ENCODE peak calls at places on chromosomes 16 and 17, in ten cellular contexts. One of them, this sample, is unnamed.

GRCh38 chr16:88796278-88796677 is 7.3 kb upstream of the CDT1 start:
- DNase-seq in mesendoderm: no peak
- DNase-seq in A549: no peak
- DNase-seq in endodermal cell: no peak
- DNase-seq in GM23248: no peak
- DNase-seq in sigmoid colon: no peak
- DNase-seq in fibroblast of lung: no peak
- DNase-seq in CD8-positive, alpha-beta memory T cell: no peak
- DNase-seq in adrenal gland: no peak
- DNase-seq in IMR-90: no peak
- DNase-seq in this sample: no peak

GRCh38 chr17:80477647-80478478 is 1.5 kb upstream of the NPTX1 start:
- DNase-seq in mesendoderm: peak
- DNase-seq in A549: peak
- DNase-seq in endodermal cell: peak
- DNase-seq in GM23248: peak
- DNase-seq in sigmoid colon: peak
- DNase-seq in fibroblast of lung: peak
- DNase-seq in CD8-positive, alpha-beta memory T cell: no peak
- DNase-seq in adrenal gland: peak
- DNase-seq in IMR-90: peak
- DNase-seq in this sample: no peak

GRCh38 chr16:12236491-12237030 is 260.0 kb downstream of the SNX29 start:
- DNase-seq in mesendoderm: peak
- DNase-seq in A549: no peak
- DNase-seq in endodermal cell: no peak
- DNase-seq in GM23248: peak
- DNase-seq in sigmoid colon: no peak
- DNase-seq in fibroblast of lung: no peak
- DNase-seq in CD8-positive, alpha-beta memory T cell: no peak
- DNase-seq in adrenal gland: no peak
- DNase-seq in IMR-90: peak
- DNase-seq in this sample: no peak

GRCh38 chr16:80570106-80570478 is 29.3 kb downstream of the DYNLRB2 start:
- DNase-seq in mesendoderm: no peak
- DNase-seq in A549: no peak
- DNase-seq in endodermal cell: no peak
- DNase-seq in GM23248: no peak
- DNase-seq in sigmoid colon: no peak
- DNase-seq in fibroblast of lung: peak
- DNase-seq in CD8-positive, alpha-beta memory T cell: no peak
- DNase-seq in adrenal gland: no peak
- DNase-seq in IMR-90: peak
- DNase-seq in this sample: no peak

GRCh38 chr16:88437367-88437964 is 15.6 kb upstream of the ZFPM1 start:
- DNase-seq in mesendoderm: peak
- DNase-seq in A549: peak
- DNase-seq in endodermal cell: peak
- DNase-seq in GM23248: peak
- DNase-seq in sigmoid colon: no peak
- DNase-seq in fibroblast of lung: peak
- DNase-seq in CD8-positive, alpha-beta memory T cell: peak
- DNase-seq in adrenal gland: peak
- DNase-seq in IMR-90: peak
- DNase-seq in this sample: peak

GRCh38 chr16:8975039-8975438 is 11.3 kb upstream of the USP7 start:
- DNase-seq in mesendoderm: no peak
- DNase-seq in A549: no peak
- DNase-seq in endodermal cell: no peak
- DNase-seq in GM23248: no peak
- DNase-seq in sigmoid colon: no peak
- DNase-seq in fibroblast of lung: no peak
- DNase-seq in CD8-positive, alpha-beta memory T cell: no peak
- DNase-seq in adrenal gland: no peak
- DNase-seq in IMR-90: no peak
- DNase-seq in this sample: no peak

GRCh38 chr17:37187262-37187661 is 188.5 kb upstream of the C17orf78 start:
- DNase-seq in mesendoderm: no peak
- DNase-seq in A549: no peak
- DNase-seq in endodermal cell: no peak
- DNase-seq in GM23248: no peak
- DNase-seq in sigmoid colon: no peak
- DNase-seq in fibroblast of lung: no peak
- DNase-seq in CD8-positive, alpha-beta memory T cell: no peak
- DNase-seq in adrenal gland: no peak
- DNase-seq in IMR-90: peak
- DNase-seq in this sample: no peak

GRCh38 chr16:585351-585750 is 4.5 kb upstream of the RAB40C start:
- DNase-seq in mesendoderm: peak
- DNase-seq in A549: no peak
- DNase-seq in endodermal cell: peak
- DNase-seq in GM23248: no peak
- DNase-seq in sigmoid colon: no peak
- DNase-seq in fibroblast of lung: no peak
- DNase-seq in CD8-positive, alpha-beta memory T cell: no peak
- DNase-seq in adrenal gland: peak
- DNase-seq in IMR-90: no peak
- DNase-seq in this sample: no peak

GRCh38 chr16:50601341-50601740 is 53.1 kb downstream of the NKD1 start:
- DNase-seq in mesendoderm: no peak
- DNase-seq in A549: no peak
- DNase-seq in endodermal cell: no peak
- DNase-seq in GM23248: no peak
- DNase-seq in sigmoid colon: no peak
- DNase-seq in fibroblast of lung: no peak
- DNase-seq in CD8-positive, alpha-beta memory T cell: no peak
- DNase-seq in adrenal gland: no peak
- DNase-seq in IMR-90: no peak
- DNase-seq in this sample: no peak

GRCh38 chr17:17533901-17534441 is 37.8 kb upstream of the RASD1 start:
- DNase-seq in mesendoderm: no peak
- DNase-seq in A549: peak
- DNase-seq in endodermal cell: no peak
- DNase-seq in GM23248: no peak
- DNase-seq in sigmoid colon: no peak
- DNase-seq in fibroblast of lung: no peak
- DNase-seq in CD8-positive, alpha-beta memory T cell: no peak
- DNase-seq in adrenal gland: no peak
- DNase-seq in IMR-90: no peak
- DNase-seq in this sample: no peak

GRCh38 chr17:50469671-50470305 is 1.1 kb upstream of the CHAD start:
- DNase-seq in mesendoderm: no peak
- DNase-seq in A549: no peak
- DNase-seq in endodermal cell: peak
- DNase-seq in GM23248: no peak
- DNase-seq in sigmoid colon: no peak
- DNase-seq in fibroblast of lung: no peak
- DNase-seq in CD8-positive, alpha-beta memory T cell: no peak
- DNase-seq in adrenal gland: peak
- DNase-seq in IMR-90: no peak
- DNase-seq in this sample: no peak

GRCh38 chr16:11047057-11047456 is 102.7 kb downstream of the CLEC16A start:
- DNase-seq in mesendoderm: no peak
- DNase-seq in A549: no peak
- DNase-seq in endodermal cell: no peak
- DNase-seq in GM23248: peak
- DNase-seq in sigmoid colon: peak
- DNase-seq in fibroblast of lung: peak
- DNase-seq in CD8-positive, alpha-beta memory T cell: no peak
- DNase-seq in adrenal gland: no peak
- DNase-seq in IMR-90: peak
- DNase-seq in this sample: no peak

GRCh38 chr16:8623634-8624033 is 2.1 kb downstream of the METTL22 start:
- DNase-seq in mesendoderm: peak
- DNase-seq in A549: no peak
- DNase-seq in endodermal cell: no peak
- DNase-seq in GM23248: peak
- DNase-seq in sigmoid colon: peak
- DNase-seq in fibroblast of lung: peak
- DNase-seq in CD8-positive, alpha-beta memory T cell: no peak
- DNase-seq in adrenal gland: no peak
- DNase-seq in IMR-90: peak
- DNase-seq in this sample: no peak

GRCh38 chr16:87416826-87417471 is 24.8 kb downstream of the MAP1LC3B start:
- DNase-seq in mesendoderm: no peak
- DNase-seq in A549: peak
- DNase-seq in endodermal cell: no peak
- DNase-seq in GM23248: peak
- DNase-seq in sigmoid colon: peak
- DNase-seq in fibroblast of lung: peak
- DNase-seq in CD8-positive, alpha-beta memory T cell: no peak
- DNase-seq in adrenal gland: peak
- DNase-seq in IMR-90: peak
- DNase-seq in this sample: peak

GRCh38 chr16:85313541-85314208 is 201.4 kb upstream of the CIBAR2 start:
- DNase-seq in mesendoderm: no peak
- DNase-seq in A549: no peak
- DNase-seq in endodermal cell: no peak
- DNase-seq in GM23248: peak
- DNase-seq in sigmoid colon: no peak
- DNase-seq in fibroblast of lung: peak
- DNase-seq in CD8-positive, alpha-beta memory T cell: no peak
- DNase-seq in adrenal gland: no peak
- DNase-seq in IMR-90: peak
- DNase-seq in this sample: no peak

GRCh38 chr16:14378684-14379467 is 251.2 kb downstream of the PARN start:
- DNase-seq in mesendoderm: no peak
- DNase-seq in A549: no peak
- DNase-seq in endodermal cell: no peak
- DNase-seq in GM23248: peak
- DNase-seq in sigmoid colon: no peak
- DNase-seq in fibroblast of lung: no peak
- DNase-seq in CD8-positive, alpha-beta memory T cell: no peak
- DNase-seq in adrenal gland: no peak
- DNase-seq in IMR-90: peak
- DNase-seq in this sample: no peak

GRCh38 chr16:89115216-89115949 is 21.7 kb downstream of the ACSF3 start:
- DNase-seq in mesendoderm: no peak
- DNase-seq in A549: no peak
- DNase-seq in endodermal cell: no peak
- DNase-seq in GM23248: no peak
- DNase-seq in sigmoid colon: peak
- DNase-seq in fibroblast of lung: no peak
- DNase-seq in CD8-positive, alpha-beta memory T cell: peak
- DNase-seq in adrenal gland: peak
- DNase-seq in IMR-90: no peak
- DNase-seq in this sample: peak

GRCh38 chr17:76789235-76789788 is 51.4 kb downstream of the MFSD11 start:
- DNase-seq in mesendoderm: peak
- DNase-seq in A549: no peak
- DNase-seq in endodermal cell: no peak
- DNase-seq in GM23248: no peak
- DNase-seq in sigmoid colon: no peak
- DNase-seq in fibroblast of lung: no peak
- DNase-seq in CD8-positive, alpha-beta memory T cell: no peak
- DNase-seq in adrenal gland: no peak
- DNase-seq in IMR-90: no peak
- DNase-seq in this sample: no peak
- H3K27ac ChIP-seq in mesendoderm: no peak
- H3K27ac ChIP-seq in A549: no peak
- H3K27ac ChIP-seq in endodermal cell: no peak
- H3K27ac ChIP-seq in GM23248: no peak
- H3K27ac ChIP-seq in sigmoid colon: no peak
- H3K27ac ChIP-seq in fibroblast of lung: no peak
- H3K27ac ChIP-seq in CD8-positive, alpha-beta memory T cell: no peak
- H3K27ac ChIP-seq in adrenal gland: no peak
- H3K27ac ChIP-seq in IMR-90: no peak
- H3K27ac ChIP-seq in this sample: no peak

DNA sequence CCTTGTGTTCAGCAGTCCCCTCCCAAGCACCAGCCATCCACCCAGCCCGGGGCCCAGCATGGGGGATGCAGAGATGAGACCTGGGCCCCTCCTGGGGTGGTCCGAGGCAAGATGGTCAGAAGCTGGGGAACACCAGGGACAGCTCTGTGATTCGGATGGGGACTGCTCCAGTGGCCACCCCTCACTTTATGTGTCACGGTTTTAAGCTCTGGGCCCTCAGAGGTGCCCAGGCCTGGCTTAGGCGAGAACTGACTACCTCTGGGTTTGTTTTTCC is 92.0 kb upstream of the PLCG2 start:
- DNase-seq in mesendoderm: no peak
- DNase-seq in A549: no peak
- DNase-seq in endodermal cell: no peak
- DNase-seq in GM23248: no peak
- DNase-seq in sigmoid colon: no peak
- DNase-seq in fibroblast of lung: no peak
- DNase-seq in CD8-positive, alpha-beta memory T cell: no peak
- DNase-seq in adrenal gland: no peak
- DNase-seq in IMR-90: no peak
- DNase-seq in this sample: no peak
- H3K4me3 ChIP-seq in mesendoderm: no peak
- H3K4me3 ChIP-seq in A549: no peak
- H3K4me3 ChIP-seq in endodermal cell: no peak
- H3K4me3 ChIP-seq in GM23248: no peak
- H3K4me3 ChIP-seq in sigmoid colon: no peak
- H3K4me3 ChIP-seq in fibroblast of lung: no peak
- H3K4me3 ChIP-seq in CD8-positive, alpha-beta memory T cell: no peak
- H3K4me3 ChIP-seq in adrenal gland: no peak
- H3K4me3 ChIP-seq in IMR-90: no peak
- H3K4me3 ChIP-seq in this sample: no peak

GRCh38 chr16:31451681-31452351 is 7.5 kb upstream of the ARMC5 start:
- DNase-seq in mesendoderm: peak
- DNase-seq in A549: peak
- DNase-seq in endodermal cell: peak
- DNase-seq in GM23248: peak
- DNase-seq in sigmoid colon: peak
- DNase-seq in fibroblast of lung: peak
- DNase-seq in CD8-positive, alpha-beta memory T cell: no peak
- DNase-seq in adrenal gland: peak
- DNase-seq in IMR-90: peak
- DNase-seq in this sample: peak
- H3K27ac ChIP-seq in mesendoderm: no peak
- H3K27ac ChIP-seq in A549: peak
- H3K27ac ChIP-seq in endodermal cell: no peak
- H3K27ac ChIP-seq in GM23248: peak
- H3K27ac ChIP-seq in sigmoid colon: peak
- H3K27ac ChIP-seq in fibroblast of lung: peak
- H3K27ac ChIP-seq in CD8-positive, alpha-beta memory T cell: no peak
- H3K27ac ChIP-seq in adrenal gland: peak
- H3K27ac ChIP-seq in IMR-90: peak
- H3K27ac ChIP-seq in this sample: peak

GRCh38 chr16:56610017-56610608 is 1.7 kb downstream of the MT2A start:
- DNase-seq in mesendoderm: peak
- DNase-seq in A549: peak
- DNase-seq in endodermal cell: no peak
- DNase-seq in GM23248: peak
- DNase-seq in sigmoid colon: peak
- DNase-seq in fibroblast of lung: peak
- DNase-seq in CD8-positive, alpha-beta memory T cell: peak
- DNase-seq in adrenal gland: peak
- DNase-seq in IMR-90: peak
- DNase-seq in this sample: no peak
- H3K4me3 ChIP-seq in mesendoderm: no peak
- H3K4me3 ChIP-seq in A549: peak
- H3K4me3 ChIP-seq in endodermal cell: no peak
- H3K4me3 ChIP-seq in GM23248: peak
- H3K4me3 ChIP-seq in sigmoid colon: peak
- H3K4me3 ChIP-seq in fibroblast of lung: peak
- H3K4me3 ChIP-seq in CD8-positive, alpha-beta memory T cell: peak
- H3K4me3 ChIP-seq in adrenal gland: no peak
- H3K4me3 ChIP-seq in IMR-90: peak
- H3K4me3 ChIP-seq in this sample: peak

This sample was measured in left ventricle myocardium inferior.